ENCODE peak calls at places on chromosomes 16 and 17, in eight cellular contexts. One of them, this sample, is unnamed. For H3K4me1 and H3K9me3, the result is how much of the 10 kb centered on the place peaks cover.

GRCh38 chr16:56389554-56389953 is 35.8 kb downstream of the AMFR start:
- DNase-seq in esophagus muscularis mucosa: no peak
- DNase-seq in A549: peak
- DNase-seq in IMR-90: peak
- DNase-seq in CD4-positive, alpha-beta memory T cell: no peak
- DNase-seq in hepatocyte: no peak
- DNase-seq in psoas muscle: no peak
- DNase-seq in neural progenitor cell: no peak
- DNase-seq in this sample: no peak

GRCh38 chr16:69672998-69673713 is 53.2 kb downstream of the NQO1 start:
- DNase-seq in CD4-positive, alpha-beta memory T cell: no peak
- DNase-seq in IMR-90: peak
- DNase-seq in psoas muscle: no peak
- DNase-seq in esophagus muscularis mucosa: no peak
- DNase-seq in neural progenitor cell: no peak
- DNase-seq in hepatocyte: no peak
- DNase-seq in A549: no peak
- DNase-seq in this sample: no peak

GRCh38 chr16:84517366-84517765 is 12.9 kb upstream of the MEAK7 start:
- DNase-seq in psoas muscle: no peak
- DNase-seq in CD4-positive, alpha-beta memory T cell: no peak
- DNase-seq in esophagus muscularis mucosa: no peak
- DNase-seq in neural progenitor cell: no peak
- DNase-seq in hepatocyte: no peak
- DNase-seq in A549: no peak
- DNase-seq in IMR-90: no peak
- DNase-seq in this sample: no peak

GRCh38 chr16:30335598-30336474 is 19.3 kb downstream of the CD2BP2 start:
- DNase-seq in CD4-positive, alpha-beta memory T cell: peak
- DNase-seq in esophagus muscularis mucosa: peak
- DNase-seq in hepatocyte: peak
- DNase-seq in neural progenitor cell: no peak
- DNase-seq in IMR-90: no peak
- DNase-seq in A549: no peak
- DNase-seq in psoas muscle: peak
- DNase-seq in this sample: peak

GRCh38 chr17:55770220-55770870 is 19.5 kb downstream of the PCTP start:
- DNase-seq in hepatocyte: peak
- DNase-seq in neural progenitor cell: peak
- DNase-seq in IMR-90: peak
- DNase-seq in psoas muscle: no peak
- DNase-seq in esophagus muscularis mucosa: no peak
- DNase-seq in CD4-positive, alpha-beta memory T cell: no peak
- DNase-seq in A549: peak
- DNase-seq in this sample: no peak

GRCh38 chr17:28334666-28335200 is 539 bp downstream of the IFT20 start:
- DNase-seq in CD4-positive, alpha-beta memory T cell: no peak
- DNase-seq in neural progenitor cell: no peak
- DNase-seq in IMR-90: peak
- DNase-seq in hepatocyte: no peak
- DNase-seq in A549: no peak
- DNase-seq in psoas muscle: no peak
- DNase-seq in esophagus muscularis mucosa: no peak
- DNase-seq in this sample: no peak

GRCh38 chr16:30119428-30119827 is 3.6 kb downstream of the MAPK3 start:
- DNase-seq in esophagus muscularis mucosa: no peak
- DNase-seq in hepatocyte: no peak
- DNase-seq in IMR-90: peak
- DNase-seq in neural progenitor cell: no peak
- DNase-seq in psoas muscle: no peak
- DNase-seq in A549: no peak
- DNase-seq in CD4-positive, alpha-beta memory T cell: no peak
- DNase-seq in this sample: no peak

GRCh38 chr16:66265556-66266133 is 100.8 kb upstream of the CDH5 start:
- DNase-seq in A549: no peak
- DNase-seq in CD4-positive, alpha-beta memory T cell: no peak
- DNase-seq in hepatocyte: peak
- DNase-seq in esophagus muscularis mucosa: no peak
- DNase-seq in neural progenitor cell: no peak
- DNase-seq in psoas muscle: no peak
- DNase-seq in IMR-90: no peak
- DNase-seq in this sample: no peak

GRCh38 chr16:24723663-24724062 is 5.8 kb upstream of the TNRC6A start:
- DNase-seq in CD4-positive, alpha-beta memory T cell: no peak
- DNase-seq in esophagus muscularis mucosa: no peak
- DNase-seq in A549: no peak
- DNase-seq in neural progenitor cell: no peak
- DNase-seq in hepatocyte: no peak
- DNase-seq in psoas muscle: no peak
- DNase-seq in IMR-90: peak
- DNase-seq in this sample: no peak

GRCh38 chr17:15261063-15261817 is 3.9 kb downstream of the PMP22 start:
- DNase-seq in IMR-90: peak
- DNase-seq in esophagus muscularis mucosa: peak
- DNase-seq in neural progenitor cell: peak
- DNase-seq in psoas muscle: peak
- DNase-seq in CD4-positive, alpha-beta memory T cell: no peak
- DNase-seq in hepatocyte: peak
- DNase-seq in A549: peak
- DNase-seq in this sample: peak

GRCh38 chr16:3358884-3359283 is 3.2 kb downstream of the OR2C1 start:
- DNase-seq in CD4-positive, alpha-beta memory T cell: no peak
- DNase-seq in esophagus muscularis mucosa: no peak
- DNase-seq in psoas muscle: no peak
- DNase-seq in hepatocyte: no peak
- DNase-seq in A549: no peak
- DNase-seq in neural progenitor cell: no peak
- DNase-seq in IMR-90: no peak
- DNase-seq in this sample: no peak

GRCh38 chr17:81397314-81398169 is 2.3 kb downstream of the BAHCC1 start:
- DNase-seq in esophagus muscularis mucosa: no peak
- DNase-seq in IMR-90: peak
- DNase-seq in hepatocyte: peak
- DNase-seq in psoas muscle: peak
- DNase-seq in neural progenitor cell: peak
- DNase-seq in A549: peak
- DNase-seq in CD4-positive, alpha-beta memory T cell: no peak
- DNase-seq in this sample: no peak

GRCh38 chr17:78313735-78314648 is 45.9 kb downstream of the SOCS3 start:
- DNase-seq in IMR-90: peak
- DNase-seq in CD4-positive, alpha-beta memory T cell: peak
- DNase-seq in psoas muscle: peak
- DNase-seq in neural progenitor cell: peak
- DNase-seq in esophagus muscularis mucosa: no peak
- DNase-seq in hepatocyte: peak
- DNase-seq in A549: peak
- DNase-seq in this sample: peak
- H3K4me1 ChIP-seq in IMR-90: under half
- H3K4me1 ChIP-seq in CD4-positive, alpha-beta memory T cell: under half
- H3K4me1 ChIP-seq in psoas muscle: under half
- H3K4me1 ChIP-seq in neural progenitor cell: under half
- H3K4me1 ChIP-seq in esophagus muscularis mucosa: half or more
- H3K4me1 ChIP-seq in hepatocyte: under half
- H3K4me1 ChIP-seq in A549: half or more
- H3K4me1 ChIP-seq in this sample: under half

GRCh38 chr16:31641279-31641678 is 113.6 kb downstream of the AHSP start:
- DNase-seq in CD4-positive, alpha-beta memory T cell: no peak
- DNase-seq in esophagus muscularis mucosa: no peak
- DNase-seq in A549: no peak
- DNase-seq in hepatocyte: no peak
- DNase-seq in psoas muscle: no peak
- DNase-seq in IMR-90: no peak
- DNase-seq in neural progenitor cell: no peak
- DNase-seq in this sample: no peak
- H3K9me3 ChIP-seq in CD4-positive, alpha-beta memory T cell: under half
- H3K9me3 ChIP-seq in esophagus muscularis mucosa: under half
- H3K9me3 ChIP-seq in A549: under half
- H3K9me3 ChIP-seq in hepatocyte: under half
- H3K9me3 ChIP-seq in psoas muscle: under half
- H3K9me3 ChIP-seq in IMR-90: under half
- H3K9me3 ChIP-seq in neural progenitor cell: under half
- H3K9me3 ChIP-seq in this sample: under half

DNA sequence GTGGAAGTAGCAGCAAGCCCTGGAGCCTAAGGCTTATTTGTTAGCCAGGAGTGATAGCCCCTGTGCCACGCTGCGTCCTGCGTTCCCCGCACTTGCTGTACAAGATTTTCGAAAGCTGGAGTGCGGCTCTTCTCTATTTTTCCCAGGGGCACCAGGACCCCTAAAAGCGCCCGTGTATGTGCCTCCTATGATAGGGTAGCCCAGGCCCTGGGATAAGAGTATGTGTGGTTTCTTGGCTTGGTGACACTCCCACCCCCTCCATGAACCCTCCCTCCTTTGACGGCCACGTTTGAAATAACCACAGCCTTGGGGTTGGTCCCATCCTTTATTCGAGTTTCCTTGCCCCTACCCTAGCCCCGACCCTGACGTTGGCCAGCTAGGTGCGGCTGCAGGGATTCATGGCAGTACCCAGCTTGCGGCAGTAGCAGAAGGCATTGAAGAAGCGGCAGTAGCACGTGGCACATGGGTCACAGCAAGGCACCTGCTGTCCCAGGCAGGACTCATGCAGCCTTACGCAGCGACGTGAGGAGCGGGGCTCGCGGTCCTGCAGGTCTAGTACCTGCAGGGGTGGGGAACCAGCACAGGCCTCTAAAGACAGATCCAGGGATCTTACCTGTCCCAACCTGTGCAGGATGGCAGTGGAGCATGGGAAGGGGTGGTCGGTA is 955 bp downstream of the AGRP start:
- DNase-seq in psoas muscle: no peak
- DNase-seq in CD4-positive, alpha-beta memory T cell: no peak
- DNase-seq in hepatocyte: no peak
- DNase-seq in esophagus muscularis mucosa: no peak
- DNase-seq in A549: no peak
- DNase-seq in neural progenitor cell: no peak
- DNase-seq in IMR-90: no peak
- DNase-seq in this sample: no peak
- H3K4me1 ChIP-seq in psoas muscle: under half
- H3K4me1 ChIP-seq in CD4-positive, alpha-beta memory T cell: under half
- H3K4me1 ChIP-seq in hepatocyte: under half
- H3K4me1 ChIP-seq in esophagus muscularis mucosa: half or more
- H3K4me1 ChIP-seq in A549: under half
- H3K4me1 ChIP-seq in neural progenitor cell: under half
- H3K4me1 ChIP-seq in IMR-90: under half
- H3K4me1 ChIP-seq in this sample: under half

GRCh38 chr17:70235252-70235651 is 65.9 kb downstream of the KCNJ2 start:
- DNase-seq in IMR-90: no peak
- DNase-seq in hepatocyte: no peak
- DNase-seq in A549: no peak
- DNase-seq in CD4-positive, alpha-beta memory T cell: no peak
- DNase-seq in psoas muscle: no peak
- DNase-seq in neural progenitor cell: no peak
- DNase-seq in esophagus muscularis mucosa: no peak
- DNase-seq in this sample: no peak

GRCh38 chr17:70242781-70243437 is 73.6 kb downstream of the KCNJ2 start:
- DNase-seq in esophagus muscularis mucosa: no peak
- DNase-seq in CD4-positive, alpha-beta memory T cell: no peak
- DNase-seq in hepatocyte: no peak
- DNase-seq in neural progenitor cell: no peak
- DNase-seq in A549: no peak
- DNase-seq in psoas muscle: no peak
- DNase-seq in IMR-90: no peak
- DNase-seq in this sample: no peak

GRCh38 chr17:70239391-70239826 is 70.1 kb downstream of the KCNJ2 start:
- DNase-seq in neural progenitor cell: no peak
- DNase-seq in esophagus muscularis mucosa: no peak
- DNase-seq in A549: no peak
- DNase-seq in hepatocyte: no peak
- DNase-seq in CD4-positive, alpha-beta memory T cell: no peak
- DNase-seq in IMR-90: no peak
- DNase-seq in psoas muscle: no peak
- DNase-seq in this sample: no peak

GRCh38 chr17:70238228-70238627 is 68.9 kb downstream of the KCNJ2 start:
- DNase-seq in neural progenitor cell: no peak
- DNase-seq in hepatocyte: no peak
- DNase-seq in IMR-90: no peak
- DNase-seq in CD4-positive, alpha-beta memory T cell: no peak
- DNase-seq in esophagus muscularis mucosa: no peak
- DNase-seq in psoas muscle: no peak
- DNase-seq in A549: no peak
- DNase-seq in this sample: no peak

GRCh38 chr17:70241071-70241470 is 71.7 kb downstream of the KCNJ2 start:
- DNase-seq in neural progenitor cell: no peak
- DNase-seq in esophagus muscularis mucosa: no peak
- DNase-seq in CD4-positive, alpha-beta memory T cell: no peak
- DNase-seq in IMR-90: no peak
- DNase-seq in hepatocyte: no peak
- DNase-seq in psoas muscle: no peak
- DNase-seq in A549: no peak
- DNase-seq in this sample: no peak
- H3K9me3 ChIP-seq in neural progenitor cell: under half
- H3K9me3 ChIP-seq in esophagus muscularis mucosa: under half
- H3K9me3 ChIP-seq in CD4-positive, alpha-beta memory T cell: under half
- H3K9me3 ChIP-seq in IMR-90: under half
- H3K9me3 ChIP-seq in hepatocyte: under half
- H3K9me3 ChIP-seq in psoas muscle: under half
- H3K9me3 ChIP-seq in A549: under half
- H3K9me3 ChIP-seq in this sample: under half